ENCODE peak calls at places on chromosomes 11 and 22, in eight cellular contexts. V, P, Y, D, O, B, S and X are unnamed samples.

GRCh38 chr22:37199839-37200161 is 11.8 kb upstream of the C1QTNF6 start:
- DNase-seq in S (no peak), O (no peak), D (no peak), Y (no peak), P (no peak), V (no peak), B (no peak), X (no peak)

GRCh38 chr11:101429708-101430107 is 154.1 kb downstream of the TRPC6 start:
- DNase-seq in O (no peak), D (no peak), P (peak; percentile 12), Y (no peak), V (no peak), B (no peak), S (no peak), X (no peak)

GRCh38 chr11:11407738-11408084 is 54.7 kb upstream of the CSNK2A3 start:
- DNase-seq in P (no peak), D (no peak), V (no peak), B (no peak), S (no peak), Y (no peak), O (no peak), X (no peak)

GRCh38 chr22:39173787-39174497 is 21.5 kb upstream of the CBX7 start:
- DNase-seq in B (peak; percentile 58), D (no peak), V (no peak), S (no peak), O (no peak), Y (no peak), P (no peak), X (no peak)

GRCh38 chr22:27336151-27337090 is 465.1 kb downstream of the MN1 start:
- DNase-seq in B (no peak), Y (peak; percentile 75), V (no peak), D (no peak), P (no peak), S (no peak), O (no peak), X (no peak)

GRCh38 chr11:130815074-130815802 is 101.0 kb downstream of the SNX19 start:
- DNase-seq in V (no peak), P (no peak), O (no peak), S (no peak), B (no peak), Y (peak; percentile 64), D (no peak), X (no peak)

GRCh38 chr22:30265851-30266444 is 703 bp downstream of the OSM start:
- DNase-seq in B (peak; percentile 79), Y (no peak), V (peak; percentile 72), D (peak; percentile 77), S (no peak), P (peak; percentile 33), O (no peak), X (no peak)

GRCh38 chr22:48950151-48950915 is 877.3 kb downstream of the BRD1 start:
- DNase-seq in Y (no peak), V (no peak), P (no peak), B (peak; percentile 0), D (no peak), O (no peak), S (no peak), X (no peak)

GRCh38 chr11:70193411-70194292 is 9.4 kb upstream of the FADD start:
- DNase-seq in S (no peak), P (no peak), O (no peak), V (no peak), D (no peak), B (no peak), Y (no peak), X (no peak)

GRCh38 chr11:43358670-43359431 is at the start of gene TTC17:
- DNase-seq in P (peak; percentile 88), V (peak; percentile 90), Y (peak; percentile 78), B (peak; percentile 92), S (peak; percentile 94), O (peak; percentile 84), D (peak; percentile 81), X (peak; percentile 72)

GRCh38 chr11:27229511-27230174 is 133.4 kb downstream of the CCDC34 start:
- DNase-seq in P (no peak), Y (no peak), S (no peak), O (no peak), B (no peak), D (no peak), V (no peak), X (no peak)

GRCh38 chr22:17980013-17980510 is 44.3 kb downstream of the MICAL3 start:
- DNase-seq in S (no peak), Y (no peak), D (no peak), O (no peak), B (no peak), V (no peak), P (no peak), X (no peak)